ENCODE peak calls at places on chromosomes 11 and 22, in seven cellular contexts. Y, J, S, Q, F, M and R are unnamed samples.

GRCh38 chr11:57323503-57324153 is 1.1 kb downstream of the TNKS1BP1 start:
- DNase-seq in Y (no peak), J (peak; percentile 52), S (no peak), Q (no peak), F (no peak), M (no peak), R (no peak)

GRCh38 chr11:47599821-47600377 is 5.7 kb upstream of the C1QTNF4 start:
- DNase-seq in Y (no peak), J (no peak), S (no peak), Q (no peak), F (no peak), M (no peak), R (no peak)

GRCh38 chr11:44255406-44256071 is 54.4 kb downstream of the ALX4 start:
- DNase-seq in Y (no peak), J (no peak), S (no peak), Q (no peak), F (no peak), M (no peak), R (no peak)

GRCh38 chr11:117950320-117950719 is 21.1 kb upstream of the TMPRSS13 start:
- DNase-seq in Y (no peak), J (no peak), S (peak; percentile 59), Q (no peak), F (peak; percentile 49), M (no peak), R (no peak)

GRCh38 chr11:64710418-64711137 is 12.4 kb downstream of the NRXN2 start:
- DNase-seq in Y (no peak), J (no peak), S (no peak), Q (no peak), F (no peak), M (no peak), R (no peak)

GRCh38 chr11:1503708-1504104 is 17.1 kb upstream of the MOB2 start:
- DNase-seq in Y (no peak), J (no peak), S (no peak), Q (no peak), F (no peak), M (no peak), R (no peak)

GRCh38 chr11:117843666-117844484 is 19.3 kb upstream of the FXYD2 start:
- DNase-seq in Y (peak; percentile 72), J (peak; percentile 83), S (peak; percentile 84), Q (peak; percentile 83), F (peak; percentile 67), M (peak; percentile 28), R (no peak)

GRCh38 chr22:44683237-44683636 is 18.8 kb upstream of the PRR5 start:
- DNase-seq in Y (no peak), J (no peak), S (no peak), Q (no peak), F (no peak), M (no peak), R (no peak)

GRCh38 chr11:69356703-69357457 is 62.9 kb downstream of the MYEOV start:
- DNase-seq in Y (no peak), J (no peak), S (no peak), Q (no peak), F (no peak), M (no peak), R (no peak)

GRCh38 chr11:93512073-93512475 is 31.1 kb downstream of the SMCO4 start:
- DNase-seq in Y (no peak), J (no peak), S (no peak), Q (no peak), F (no peak), M (no peak), R (no peak)

GRCh38 chr11:73140213-73141030 is 1.7 kb downstream of the FCHSD2 start:
- DNase-seq in Y (no peak), J (peak; percentile 36), S (no peak), Q (peak; percentile 45), F (peak; percentile 39), M (no peak), R (no peak)

GRCh38 chr22:34902335-34902734 is 163.6 kb upstream of the ISX start:
- DNase-seq in Y (no peak), J (no peak), S (no peak), Q (no peak), F (no peak), M (no peak), R (no peak)

GRCh38 chr22:50437511-50438304 is 37.1 kb downstream of the SBF1 start:
- DNase-seq in Y (no peak), J (no peak), S (no peak), Q (no peak), F (no peak), M (no peak), R (no peak)

GRCh38 chr11:78219493-78220217 is 30.9 kb downstream of the USP35 start:
- DNase-seq in Y (no peak), J (no peak), S (no peak), Q (no peak), F (no peak), M (no peak), R (no peak)

GRCh38 chr11:78840190-78840589 is 265.5 kb upstream of the NARS2 start:
- DNase-seq in Y (no peak), J (no peak), S (no peak), Q (no peak), F (no peak), M (no peak), R (no peak)

GRCh38 chr22:20000246-20001081 is 16.2 kb downstream of the ARVCF start:
- DNase-seq in Y (no peak), J (no peak), S (no peak), Q (peak; percentile 30), F (no peak), M (no peak), R (peak; percentile 76)